ENCODE peak calls at places on chromosomes 11 and 22, in four cellular contexts. M, C, P and K are unnamed samples.

GRCh38 chr11:65821107-65821506 is 12.7 kb upstream of the SNX32 start:
- DNase-seq in M (no peak), P (no peak), C (no peak), K (no peak)

GRCh38 chr11:64048042-64048854 is 12.5 kb downstream of the FLRT1 start:
- DNase-seq in C (peak; percentile 56), M (no peak), P (no peak), K (no peak)

GRCh38 chr11:108718466-108718865 is 53.6 kb downstream of the DDX10 start:
- DNase-seq in C (no peak), P (no peak), M (no peak), K (no peak)

GRCh38 chr22:32801436-32802290 is at the start of gene TIMP3:
- DNase-seq in P (no peak), M (no peak), C (no peak), K (peak; percentile 28)

GRCh38 chr11:64093233-64094039 is 57.7 kb downstream of the FLRT1 start:
- DNase-seq in P (no peak), C (no peak), M (no peak), K (peak; percentile 25)

GRCh38 chr22:19713650-19714319 is 518 bp upstream of the SEPTIN5 start:
- DNase-seq in C (peak; percentile 19), P (no peak), M (no peak), K (no peak)

GRCh38 chr11:120800206-120800605 is 223.7 kb upstream of the TBCEL start:
- DNase-seq in M (no peak), P (no peak), C (no peak), K (no peak)

GRCh38 chr11:116833491-116833815 is 3.7 kb downstream of the APOC3 start:
- DNase-seq in P (no peak), M (no peak), C (no peak), K (no peak)

GRCh38 chr11:31958086-31958735 is 132.7 kb upstream of the RCN1 start:
- DNase-seq in P (no peak), C (peak; percentile 45), M (no peak), K (no peak)

GRCh38 chr11:11577932-11578331 is 43.9 kb downstream of the GALNT18 start:
- DNase-seq in C (no peak), M (no peak), P (no peak), K (no peak)

GRCh38 chr11:7351228-7351627 is 99.5 kb downstream of the SYT9 start:
- DNase-seq in P (no peak), M (no peak), C (no peak), K (no peak)

GRCh38 chr11:2549876-2550605 is 105.2 kb downstream of the KCNQ1 start:
- DNase-seq in P (no peak), M (no peak), C (no peak), K (no peak)

GRCh38 chr11:96014234-96014633 is 90.3 kb upstream of the MTMR2 start:
- DNase-seq in P (peak; percentile 47), M (no peak), C (no peak), K (no peak)

GRCh38 chr11:78470861-78471442 is 53.3 kb upstream of the GAB2 start:
- DNase-seq in P (no peak), M (no peak), C (no peak), K (no peak)

GRCh38 chr11:47437218-47437745 is 11.0 kb upstream of the PSMC3 start:
- DNase-seq in C (no peak), M (no peak), P (no peak), K (no peak)

GRCh38 chr22:23210428-23211170 is 30.3 kb downstream of the BCR start:
- DNase-seq in C (no peak), P (no peak), M (no peak), K (no peak)

GRCh38 chr11:132839226-132839625 is 693.1 kb downstream of the OPCML start:
- DNase-seq in P (no peak), M (no peak), C (no peak), K (no peak)

GRCh38 chr11:109109150-109109549 is 312.8 kb upstream of the C11orf87 start:
- DNase-seq in C (no peak), M (no peak), P (no peak), K (no peak)

GRCh38 chr11:67438121-67438902 is 830 bp upstream of the PTPRCAP start:
- DNase-seq in P (no peak), C (no peak), M (peak; percentile 53), K (no peak)

GRCh38 chr22:33302549-33302948 is 244.4 kb upstream of the SYN3 start:
- DNase-seq in P (no peak), C (no peak), M (no peak), K (no peak)

GRCh38 chr11:118277312-118277711 is 13.2 kb upstream of the MPZL2 start:
- DNase-seq in C (no peak), P (no peak), M (no peak), K (peak; percentile 26)

GRCh38 chr11:19173004-19173689 is 28.6 kb downstream of the CSRP3 start:
- DNase-seq in P (no peak), M (no peak), C (no peak), K (no peak)

GRCh38 chr22:32518848-32519247 is 44.2 kb downstream of the FBXO7 start:
- DNase-seq in P (no peak), M (no peak), C (peak; percentile 22), K (no peak)

GRCh38 chr11:46522682-46523281 is 71.0 kb downstream of the AMBRA1 start:
- DNase-seq in M (no peak), C (no peak), P (no peak), K (no peak)

GRCh38 chr11:115201121-115201792 is 303.0 kb downstream of the CADM1 start:
- DNase-seq in C (no peak), M (no peak), P (peak; percentile 41), K (no peak)

GRCh38 chr11:13861411-13861810 is 101.1 kb upstream of the SPON1 start:
- DNase-seq in P (no peak), C (no peak), M (no peak), K (no peak)

GRCh38 chr22:19599626-19600243 is 75.5 kb upstream of the CLDN5 start:
- DNase-seq in C (peak; percentile 59), P (no peak), M (no peak), K (no peak)

GRCh38 chr11:121595717-121596156 is 143.0 kb upstream of the SORL1-AS1 start:
- DNase-seq in M (no peak), P (peak; percentile 97), C (no peak), K (no peak)

GRCh38 chr11:68890490-68891231 is 13.0 kb downstream of the MRPL21 start:
- DNase-seq in P (peak; percentile 36), M (no peak), C (peak; percentile 47), K (no peak)

GRCh38 chr11:130825621-130826020 is 90.7 kb downstream of the SNX19 start:
- DNase-seq in P (no peak), M (no peak), C (no peak), K (no peak)

GRCh38 chr11:46930089-46930488 is 6.5 kb upstream of the CSTPP1 start:
- DNase-seq in C (no peak), M (no peak), P (no peak), K (no peak)

GRCh38 chr22:36301851-36302250 is 48.9 kb downstream of the APOL1 start:
- DNase-seq in C (no peak), M (no peak), P (no peak), K (no peak)

GRCh38 chr22:25728064-25728463 is 13.9 kb upstream of the MYO18B start:
- DNase-seq in M (no peak), P (no peak), C (no peak), K (peak; percentile 77)